ENCODE peak calls at places on chromosomes 7 and 10, in six cellular contexts. One of them, this sample, is unnamed.
A peak's percentile ranks its signal among the peaks of the same experiment; 100 is the strongest.

GRCh38 chr7:42573904-42574692 is 337.1 kb upstream of the GLI3 start:
- DNase-seq in left ventricle myocardium inferior: no peak
- DNase-seq in breast epithelium: no peak
- DNase-seq in upper lobe of left lung: no peak
- DNase-seq in heart right ventricle: no peak
- DNase-seq in Peyer's patch: no peak
- DNase-seq in this sample: peak; percentile 11

GRCh38 chr10:47277352-47278151 is 22.4 kb upstream of the GDF10 start:
- DNase-seq in left ventricle myocardium inferior: no peak
- DNase-seq in breast epithelium: no peak
- DNase-seq in upper lobe of left lung: no peak
- DNase-seq in heart right ventricle: no peak
- DNase-seq in Peyer's patch: no peak
- DNase-seq in this sample: no peak

GRCh38 chr10:5480162-5480931 is 19.0 kb downstream of the CALML5 start:
- DNase-seq in left ventricle myocardium inferior: no peak
- DNase-seq in breast epithelium: no peak
- DNase-seq in upper lobe of left lung: no peak
- DNase-seq in heart right ventricle: no peak
- DNase-seq in Peyer's patch: no peak
- DNase-seq in this sample: no peak

GRCh38 chr10:97843296-97843671 is 6.4 kb upstream of the GOLGA7B start:
- DNase-seq in left ventricle myocardium inferior: no peak
- DNase-seq in breast epithelium: no peak
- DNase-seq in upper lobe of left lung: no peak
- DNase-seq in heart right ventricle: no peak
- DNase-seq in Peyer's patch: no peak
- DNase-seq in this sample: no peak

GRCh38 chr7:133645870-133646492 is 393.1 kb downstream of the EXOC4 start:
- DNase-seq in left ventricle myocardium inferior: no peak
- DNase-seq in breast epithelium: no peak
- DNase-seq in upper lobe of left lung: no peak
- DNase-seq in heart right ventricle: no peak
- DNase-seq in Peyer's patch: no peak
- DNase-seq in this sample: no peak

GRCh38 chr7:147909712-147910111 is 680.9 kb upstream of the C7orf33 start:
- DNase-seq in left ventricle myocardium inferior: no peak
- DNase-seq in breast epithelium: no peak
- DNase-seq in upper lobe of left lung: no peak
- DNase-seq in heart right ventricle: no peak
- DNase-seq in Peyer's patch: no peak
- DNase-seq in this sample: no peak

GRCh38 chr10:113056468-113057021 is 106.5 kb downstream of the TCF7L2 start:
- DNase-seq in left ventricle myocardium inferior: no peak
- DNase-seq in breast epithelium: no peak
- DNase-seq in upper lobe of left lung: no peak
- DNase-seq in heart right ventricle: no peak
- DNase-seq in Peyer's patch: no peak
- DNase-seq in this sample: peak; percentile 41

GRCh38 chr10:773562-774161 is 84.2 kb upstream of the DIP2C start:
- DNase-seq in left ventricle myocardium inferior: no peak
- DNase-seq in breast epithelium: no peak
- DNase-seq in upper lobe of left lung: no peak
- DNase-seq in heart right ventricle: no peak
- DNase-seq in Peyer's patch: no peak
- DNase-seq in this sample: no peak

GRCh38 chr10:132765435-132765834 is 20.5 kb downstream of the NKX6-2 start:
- DNase-seq in left ventricle myocardium inferior: no peak
- DNase-seq in breast epithelium: no peak
- DNase-seq in upper lobe of left lung: no peak
- DNase-seq in heart right ventricle: no peak
- DNase-seq in Peyer's patch: no peak
- DNase-seq in this sample: no peak

GRCh38 chr7:94338921-94339371 is 55.7 kb upstream of the COL1A2 start:
- DNase-seq in left ventricle myocardium inferior: no peak
- DNase-seq in breast epithelium: no peak
- DNase-seq in upper lobe of left lung: no peak
- DNase-seq in heart right ventricle: no peak
- DNase-seq in Peyer's patch: no peak
- DNase-seq in this sample: no peak

GRCh38 chr7:956031-956430 is 1.6 kb upstream of the ADAP1 start:
- DNase-seq in left ventricle myocardium inferior: peak; percentile 10
- DNase-seq in breast epithelium: peak; percentile 50
- DNase-seq in upper lobe of left lung: no peak
- DNase-seq in heart right ventricle: no peak
- DNase-seq in Peyer's patch: no peak
- DNase-seq in this sample: no peak

GRCh38 chr7:138885383-138886147 is 87.6 kb upstream of the ATP6V0A4 start:
- DNase-seq in left ventricle myocardium inferior: no peak
- DNase-seq in breast epithelium: no peak
- DNase-seq in upper lobe of left lung: no peak
- DNase-seq in heart right ventricle: no peak
- DNase-seq in Peyer's patch: no peak
- DNase-seq in this sample: no peak

GRCh38 chr7:116616555-116617059 is 55.4 kb upstream of the MET start:
- DNase-seq in left ventricle myocardium inferior: no peak
- DNase-seq in breast epithelium: no peak
- DNase-seq in upper lobe of left lung: no peak
- DNase-seq in heart right ventricle: no peak
- DNase-seq in Peyer's patch: no peak
- DNase-seq in this sample: no peak

GRCh38 chr10:22816298-22816653 is 101.9 kb upstream of the PIP4K2A start:
- DNase-seq in left ventricle myocardium inferior: no peak
- DNase-seq in breast epithelium: no peak
- DNase-seq in upper lobe of left lung: no peak
- DNase-seq in heart right ventricle: no peak
- DNase-seq in Peyer's patch: no peak
- DNase-seq in this sample: peak; percentile 65

GRCh38 chr10:29643785-29644501 is 9.2 kb upstream of the SVIL start:
- DNase-seq in left ventricle myocardium inferior: peak; percentile 40
- DNase-seq in breast epithelium: no peak
- DNase-seq in upper lobe of left lung: no peak
- DNase-seq in heart right ventricle: no peak
- DNase-seq in Peyer's patch: no peak
- DNase-seq in this sample: no peak

GRCh38 chr10:69075431-69075830 is 12.5 kb upstream of the SRGN start:
- DNase-seq in left ventricle myocardium inferior: no peak
- DNase-seq in breast epithelium: no peak
- DNase-seq in upper lobe of left lung: no peak
- DNase-seq in heart right ventricle: no peak
- DNase-seq in Peyer's patch: no peak
- DNase-seq in this sample: no peak

GRCh38 chr7:16669581-16669980 is 23.6 kb downstream of the BZW2 start:
- DNase-seq in left ventricle myocardium inferior: no peak
- DNase-seq in breast epithelium: no peak
- DNase-seq in upper lobe of left lung: no peak
- DNase-seq in heart right ventricle: no peak
- DNase-seq in Peyer's patch: no peak
- DNase-seq in this sample: no peak

GRCh38 chr7:99833289-99833877 is 5.6 kb downstream of the CYP3A43 start:
- DNase-seq in left ventricle myocardium inferior: no peak
- DNase-seq in breast epithelium: no peak
- DNase-seq in upper lobe of left lung: no peak
- DNase-seq in heart right ventricle: no peak
- DNase-seq in Peyer's patch: no peak
- DNase-seq in this sample: peak; percentile 31

GRCh38 chr10:73359492-73359891 is 828 bp upstream of the CFAP70 start:
- DNase-seq in left ventricle myocardium inferior: no peak
- DNase-seq in breast epithelium: no peak
- DNase-seq in upper lobe of left lung: no peak
- DNase-seq in heart right ventricle: no peak
- DNase-seq in Peyer's patch: no peak
- DNase-seq in this sample: no peak

GRCh38 chr7:13742719-13743640 is 246.5 kb downstream of the ETV1 start:
- DNase-seq in left ventricle myocardium inferior: no peak
- DNase-seq in breast epithelium: no peak
- DNase-seq in upper lobe of left lung: no peak
- DNase-seq in heart right ventricle: peak; percentile 18
- DNase-seq in Peyer's patch: no peak
- DNase-seq in this sample: peak; percentile 61

GRCh38 chr7:122038904-122039303 is 105.1 kb downstream of the AASS start:
- DNase-seq in left ventricle myocardium inferior: no peak
- DNase-seq in breast epithelium: no peak
- DNase-seq in upper lobe of left lung: no peak
- DNase-seq in heart right ventricle: no peak
- DNase-seq in Peyer's patch: no peak
- DNase-seq in this sample: no peak

GRCh38 chr10:77073066-77073960 is 564.3 kb downstream of the KCNMA1 start:
- DNase-seq in left ventricle myocardium inferior: peak; percentile 45
- DNase-seq in breast epithelium: no peak
- DNase-seq in upper lobe of left lung: no peak
- DNase-seq in heart right ventricle: no peak
- DNase-seq in Peyer's patch: no peak
- DNase-seq in this sample: peak; percentile 33

GRCh38 chr7:3266240-3266639 is 34.8 kb upstream of the SDK1 start:
- DNase-seq in left ventricle myocardium inferior: no peak
- DNase-seq in breast epithelium: no peak
- DNase-seq in upper lobe of left lung: no peak
- DNase-seq in heart right ventricle: no peak
- DNase-seq in Peyer's patch: no peak
- DNase-seq in this sample: no peak

GRCh38 chr7:111132833-111133232 is 41.9 kb downstream of the LRRN3 start:
- DNase-seq in left ventricle myocardium inferior: no peak
- DNase-seq in breast epithelium: no peak
- DNase-seq in upper lobe of left lung: no peak
- DNase-seq in heart right ventricle: no peak
- DNase-seq in Peyer's patch: no peak
- DNase-seq in this sample: no peak

GRCh38 chr10:30182191-30183075 is 123.0 kb upstream of the JCAD start:
- DNase-seq in left ventricle myocardium inferior: no peak
- DNase-seq in breast epithelium: no peak
- DNase-seq in upper lobe of left lung: no peak
- DNase-seq in heart right ventricle: no peak
- DNase-seq in Peyer's patch: no peak
- DNase-seq in this sample: peak; percentile 81

GRCh38 chr10:14032406-14032998 is 298.2 kb downstream of the FRMD4A start:
- DNase-seq in left ventricle myocardium inferior: peak; percentile 30
- DNase-seq in breast epithelium: no peak
- DNase-seq in upper lobe of left lung: peak; percentile 50
- DNase-seq in heart right ventricle: no peak
- DNase-seq in Peyer's patch: no peak
- DNase-seq in this sample: peak; percentile 28

GRCh38 chr10:28594401-28594800 is 61.5 kb downstream of the WAC start:
- DNase-seq in left ventricle myocardium inferior: no peak
- DNase-seq in breast epithelium: no peak
- DNase-seq in upper lobe of left lung: no peak
- DNase-seq in heart right ventricle: no peak
- DNase-seq in Peyer's patch: no peak
- DNase-seq in this sample: no peak

DNA sequence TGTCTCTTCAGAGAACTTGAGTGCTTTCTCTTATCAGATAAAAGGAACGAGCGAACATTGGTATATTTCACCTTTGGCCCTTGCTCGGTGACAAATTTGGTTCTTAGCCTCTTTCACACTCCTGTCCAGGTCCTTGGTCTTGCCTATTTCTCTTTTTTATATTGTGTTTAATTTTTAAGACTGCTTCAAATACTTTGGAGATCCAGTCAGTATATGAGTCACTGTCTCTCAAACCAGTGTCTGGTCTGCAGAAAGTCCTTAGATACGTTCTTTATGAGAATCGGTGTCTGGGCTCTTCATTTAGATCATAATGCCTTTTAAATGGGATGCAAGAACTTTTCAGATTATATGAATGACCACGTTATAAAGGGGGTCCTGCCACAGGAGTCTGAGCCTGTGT is 55.0 kb downstream of the PIK3AP1 start:
- DNase-seq in left ventricle myocardium inferior: no peak
- DNase-seq in breast epithelium: no peak
- DNase-seq in upper lobe of left lung: no peak
- DNase-seq in heart right ventricle: no peak
- DNase-seq in Peyer's patch: no peak
- DNase-seq in this sample: no peak
- H3K4me1 ChIP-seq in left ventricle myocardium inferior: peaks cover 8% of the 10 kb centered on the region
- H3K4me1 ChIP-seq in breast epithelium: no peaks in the 10 kb centered on the region
- H3K4me1 ChIP-seq in upper lobe of left lung: no peaks in the 10 kb centered on the region
- H3K4me1 ChIP-seq in heart right ventricle: peaks cover 28% of the 10 kb centered on the region
- H3K4me1 ChIP-seq in Peyer's patch: no peaks in the 10 kb centered on the region
- H3K4me1 ChIP-seq in this sample: peaks cover 7% of the 10 kb centered on the region

GRCh38 chr7:104267701-104268368 is 60.0 kb upstream of the ORC5 start:
- DNase-seq in left ventricle myocardium inferior: no peak
- DNase-seq in breast epithelium: no peak
- DNase-seq in upper lobe of left lung: no peak
- DNase-seq in heart right ventricle: no peak
- DNase-seq in Peyer's patch: no peak
- DNase-seq in this sample: no peak
- TF ChIP-seq CTCF in left ventricle myocardium inferior: peak; percentile 52
- TF ChIP-seq CTCF in breast epithelium: no peak
- TF ChIP-seq CTCF in upper lobe of left lung: peak; percentile 13
- TF ChIP-seq CTCF in heart right ventricle: peak; percentile 39
- TF ChIP-seq CTCF in Peyer's patch: no peak
- TF ChIP-seq CTCF in this sample: peak; percentile 50

DNA sequence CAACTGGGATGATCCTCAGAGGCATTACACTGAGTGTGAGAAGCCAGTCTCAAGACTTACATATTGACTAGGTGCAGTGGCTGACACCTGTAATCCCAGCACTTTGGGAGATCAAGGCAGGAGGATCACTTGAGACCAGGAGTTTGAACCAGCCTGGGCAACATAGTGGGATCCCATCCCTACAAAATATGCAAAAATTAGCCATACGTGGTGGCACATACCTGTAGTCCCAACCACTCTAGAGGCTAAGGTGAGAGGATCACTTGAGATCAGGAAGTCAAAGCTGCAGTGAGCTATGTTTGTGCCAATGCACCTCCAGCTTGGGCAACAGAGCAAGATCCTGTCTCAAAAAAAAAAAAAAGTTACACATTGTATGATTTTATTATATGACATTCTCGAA is 23.5 kb upstream of the TNPO3 start:
- DNase-seq in left ventricle myocardium inferior: no peak
- DNase-seq in breast epithelium: no peak
- DNase-seq in upper lobe of left lung: no peak
- DNase-seq in heart right ventricle: no peak
- DNase-seq in Peyer's patch: no peak
- DNase-seq in this sample: no peak
- H3K27ac ChIP-seq in left ventricle myocardium inferior: no peak overlapping the region
- H3K27ac ChIP-seq in breast epithelium: no peak overlapping the region
- H3K27ac ChIP-seq in upper lobe of left lung: no peak overlapping the region
- H3K27ac ChIP-seq in heart right ventricle: no peak overlapping the region
- H3K27ac ChIP-seq in Peyer's patch: no peak overlapping the region
- H3K27ac ChIP-seq in this sample: no peak overlapping the region

DNA sequence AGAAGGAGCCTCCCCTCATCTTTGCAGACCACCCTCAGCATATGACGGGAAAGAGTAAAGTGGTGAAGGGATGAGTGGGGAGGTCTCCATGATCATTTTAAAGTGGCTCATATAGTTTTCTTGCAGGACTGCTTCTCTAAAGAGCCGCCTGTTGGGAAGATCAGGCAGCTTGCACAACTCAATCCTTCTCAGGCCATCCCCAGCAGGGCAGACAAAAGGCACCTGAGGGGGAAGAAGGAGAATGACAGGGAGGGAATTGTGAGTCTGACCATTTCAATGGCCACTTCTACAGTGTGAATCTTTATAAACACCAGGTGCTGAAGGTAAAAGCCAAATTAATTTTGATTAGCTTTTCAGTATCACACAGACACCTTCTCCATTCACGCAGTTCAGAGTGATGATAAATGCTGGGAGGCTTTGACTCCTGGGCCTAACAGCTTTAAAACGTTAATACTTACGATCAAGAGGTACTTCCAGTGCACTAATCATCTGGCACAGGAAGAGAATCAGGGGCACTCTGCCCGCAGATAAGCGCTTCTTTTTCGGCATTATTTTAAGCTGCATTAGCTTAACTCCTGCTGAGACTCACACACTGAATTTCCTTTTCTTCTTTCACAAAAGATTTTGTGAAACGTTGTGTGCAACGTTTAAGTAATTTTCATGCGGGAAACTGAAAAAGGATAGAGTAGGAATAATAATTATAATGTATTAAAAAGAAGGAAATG is 109.5 kb upstream of the LAMB4 start:
- DNase-seq in left ventricle myocardium inferior: no peak
- DNase-seq in breast epithelium: no peak
- DNase-seq in upper lobe of left lung: no peak
- DNase-seq in heart right ventricle: no peak
- DNase-seq in Peyer's patch: no peak
- DNase-seq in this sample: no peak
- H3K4me1 ChIP-seq in left ventricle myocardium inferior: peaks cover 6% of the 10 kb centered on the region
- H3K4me1 ChIP-seq in breast epithelium: no peaks in the 10 kb centered on the region
- H3K4me1 ChIP-seq in upper lobe of left lung: no peaks in the 10 kb centered on the region
- H3K4me1 ChIP-seq in heart right ventricle: no peaks in the 10 kb centered on the region
- H3K4me1 ChIP-seq in Peyer's patch: peaks cover 2% of the 10 kb centered on the region
- H3K4me1 ChIP-seq in this sample: peaks cover 16% of the 10 kb centered on the region